ENCODE peak calls at places on chromosome 18, in seven cellular contexts. One of them, this sample, is unnamed.

GRCh38 chr18:74278058-74278457 is 13.7 kb downstream of the CYB5A start:
- DNase-seq in left ventricle myocardium inferior: peak; percentile 37
- DNase-seq in endothelial cell: no peak
- DNase-seq in GM12878: no peak
- DNase-seq in GM20000: no peak
- DNase-seq in neural progenitor cell: no peak
- DNase-seq in spleen: no peak
- DNase-seq in this sample: no peak

GRCh38 chr18:13452448-13452811 is 233.9 kb downstream of the LDLRAD4 start:
- DNase-seq in left ventricle myocardium inferior: no peak
- DNase-seq in endothelial cell: no peak
- DNase-seq in GM12878: no peak
- DNase-seq in neural progenitor cell: peak; percentile 15
- DNase-seq in GM20000: no peak
- DNase-seq in spleen: no peak
- DNase-seq in this sample: no peak

GRCh38 chr18:13541621-13542519 is 184.5 kb downstream of the FAM210A start:
- DNase-seq in spleen: no peak
- DNase-seq in GM20000: no peak
- DNase-seq in neural progenitor cell: no peak
- DNase-seq in left ventricle myocardium inferior: no peak
- DNase-seq in GM12878: no peak
- DNase-seq in endothelial cell: no peak
- DNase-seq in this sample: no peak

GRCh38 chr18:80253871-80254492 is 6.7 kb upstream of the PARD6G start:
- DNase-seq in spleen: no peak
- DNase-seq in GM12878: no peak
- DNase-seq in endothelial cell: peak; percentile 15
- DNase-seq in left ventricle myocardium inferior: no peak
- DNase-seq in GM20000: no peak
- DNase-seq in neural progenitor cell: no peak
- DNase-seq in this sample: no peak

GRCh38 chr18:77115461-77115907 is 17.1 kb downstream of the MBP start:
- DNase-seq in left ventricle myocardium inferior: no peak
- DNase-seq in neural progenitor cell: no peak
- DNase-seq in GM12878: no peak
- DNase-seq in spleen: no peak
- DNase-seq in endothelial cell: no peak
- DNase-seq in GM20000: no peak
- DNase-seq in this sample: no peak

GRCh38 chr18:5958822-5959221 is 63.5 kb upstream of the TMEM200C start:
- DNase-seq in neural progenitor cell: no peak
- DNase-seq in GM12878: no peak
- DNase-seq in GM20000: no peak
- DNase-seq in spleen: no peak
- DNase-seq in left ventricle myocardium inferior: no peak
- DNase-seq in endothelial cell: no peak
- DNase-seq in this sample: no peak

GRCh38 chr18:2920027-2920426 is 73.2 kb downstream of the EMILIN2 start:
- DNase-seq in neural progenitor cell: no peak
- DNase-seq in spleen: no peak
- DNase-seq in GM20000: no peak
- DNase-seq in GM12878: no peak
- DNase-seq in endothelial cell: no peak
- DNase-seq in left ventricle myocardium inferior: no peak
- DNase-seq in this sample: no peak

GRCh38 chr18:3075491-3075890 is 62.5 kb upstream of the LPIN2 start:
- DNase-seq in neural progenitor cell: no peak
- DNase-seq in left ventricle myocardium inferior: no peak
- DNase-seq in spleen: no peak
- DNase-seq in GM12878: no peak
- DNase-seq in GM20000: no peak
- DNase-seq in endothelial cell: no peak
- DNase-seq in this sample: no peak

GRCh38 chr18:29191263-29191662 is 1014.3 kb upstream of the CDH2 start:
- DNase-seq in endothelial cell: no peak
- DNase-seq in spleen: no peak
- DNase-seq in neural progenitor cell: peak; percentile 12
- DNase-seq in left ventricle myocardium inferior: no peak
- DNase-seq in GM20000: no peak
- DNase-seq in GM12878: no peak
- DNase-seq in this sample: no peak

GRCh38 chr18:52311331-52311730 is 28.7 kb upstream of the DCC start:
- DNase-seq in endothelial cell: no peak
- DNase-seq in spleen: no peak
- DNase-seq in left ventricle myocardium inferior: no peak
- DNase-seq in GM20000: no peak
- DNase-seq in GM12878: no peak
- DNase-seq in neural progenitor cell: no peak
- DNase-seq in this sample: no peak

GRCh38 chr18:3345885-3346284 is 84.0 kb downstream of the MYL12B start:
- DNase-seq in left ventricle myocardium inferior: no peak
- DNase-seq in GM12878: no peak
- DNase-seq in spleen: no peak
- DNase-seq in neural progenitor cell: no peak
- DNase-seq in endothelial cell: no peak
- DNase-seq in GM20000: no peak
- DNase-seq in this sample: no peak

GRCh38 chr18:73244411-73244810 is 376.6 kb upstream of the NETO1 start:
- DNase-seq in endothelial cell: no peak
- DNase-seq in GM12878: no peak
- DNase-seq in spleen: no peak
- DNase-seq in neural progenitor cell: no peak
- DNase-seq in GM20000: no peak
- DNase-seq in left ventricle myocardium inferior: no peak
- DNase-seq in this sample: no peak

DNA sequence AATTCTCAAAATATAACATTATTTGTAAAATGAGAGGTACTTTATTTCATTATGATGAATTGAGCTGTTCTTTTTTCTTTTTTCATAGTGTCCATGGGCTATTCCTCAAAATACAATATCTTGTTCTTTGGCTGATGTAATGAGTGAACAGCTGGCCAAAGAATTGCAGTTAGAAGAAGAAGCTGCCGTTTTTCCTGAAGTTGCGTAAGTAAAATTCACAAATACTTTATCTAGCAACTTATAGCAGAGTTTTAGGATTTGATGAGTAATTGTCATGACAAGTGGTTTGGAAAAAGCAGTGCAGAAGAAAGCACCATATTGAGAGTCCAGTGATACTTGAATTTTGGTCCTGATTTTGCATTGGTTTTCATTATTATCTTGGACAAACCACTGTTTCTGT is 9.8 kb downstream of the RIOK3 start:
- DNase-seq in endothelial cell: no peak
- DNase-seq in neural progenitor cell: no peak
- DNase-seq in left ventricle myocardium inferior: no peak
- DNase-seq in GM12878: no peak
- DNase-seq in spleen: no peak
- DNase-seq in GM20000: no peak
- DNase-seq in this sample: no peak
- TF ChIP-seq CTCF in endothelial cell: no peak
- TF ChIP-seq CTCF in neural progenitor cell: no peak
- TF ChIP-seq CTCF in left ventricle myocardium inferior: no peak
- TF ChIP-seq CTCF in GM12878: no peak
- TF ChIP-seq CTCF in spleen: no peak
- TF ChIP-seq CTCF in GM20000: no peak
- TF ChIP-seq CTCF in this sample: no peak

DNA sequence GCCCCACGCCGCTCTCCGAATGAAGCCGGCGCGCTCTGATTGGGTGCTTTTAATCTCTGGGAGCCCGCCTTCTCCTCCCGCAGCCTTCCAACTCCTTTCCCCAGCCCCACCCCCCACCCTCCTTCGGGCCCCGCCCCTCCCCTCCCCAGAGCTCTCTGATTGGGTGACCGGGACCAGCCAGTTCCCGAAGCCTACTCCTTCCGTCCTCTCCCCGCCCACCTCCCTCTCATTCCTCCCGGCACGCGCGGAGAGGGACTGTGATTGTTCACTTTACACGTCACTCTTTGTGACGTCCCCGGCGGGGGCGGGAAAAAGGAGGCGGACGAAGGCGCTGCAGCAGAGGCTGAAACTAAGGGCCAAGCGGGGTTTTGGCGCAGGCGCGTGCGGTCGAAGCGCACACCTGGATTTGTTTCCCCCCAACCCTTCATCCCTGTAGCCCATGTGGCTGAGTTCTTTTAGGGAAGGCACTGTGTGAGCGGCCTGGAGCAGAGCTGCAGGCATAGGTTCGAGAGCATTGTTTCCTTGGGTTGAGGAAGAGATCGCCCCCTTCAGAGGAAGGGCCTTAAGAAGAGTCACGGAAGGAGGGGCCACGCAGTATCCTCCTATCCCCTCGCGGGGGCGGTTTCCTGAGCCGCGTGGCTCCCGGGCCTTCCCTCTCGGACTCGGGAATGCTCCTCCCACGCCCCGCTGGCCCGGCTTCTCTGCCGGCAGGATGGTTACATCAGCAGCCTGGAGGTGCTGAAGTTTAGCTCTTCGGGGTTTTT is at the start of gene MEX3C:
- DNase-seq in GM12878: peak; percentile 95
- DNase-seq in spleen: peak; percentile 99
- DNase-seq in endothelial cell: peak; percentile 98
- DNase-seq in left ventricle myocardium inferior: peak; percentile 99
- DNase-seq in neural progenitor cell: peak; percentile 99
- DNase-seq in GM20000: peak; percentile 95
- DNase-seq in this sample: peak; percentile 99
- TF ChIP-seq CTCF in GM12878: peak; percentile 9
- TF ChIP-seq CTCF in spleen: peak; percentile 56
- TF ChIP-seq CTCF in endothelial cell: no peak
- TF ChIP-seq CTCF in left ventricle myocardium inferior: peak; percentile 56
- TF ChIP-seq CTCF in neural progenitor cell: peak; percentile 39
- TF ChIP-seq CTCF in GM20000: no peak
- TF ChIP-seq CTCF in this sample: peak; percentile 38

DNA sequence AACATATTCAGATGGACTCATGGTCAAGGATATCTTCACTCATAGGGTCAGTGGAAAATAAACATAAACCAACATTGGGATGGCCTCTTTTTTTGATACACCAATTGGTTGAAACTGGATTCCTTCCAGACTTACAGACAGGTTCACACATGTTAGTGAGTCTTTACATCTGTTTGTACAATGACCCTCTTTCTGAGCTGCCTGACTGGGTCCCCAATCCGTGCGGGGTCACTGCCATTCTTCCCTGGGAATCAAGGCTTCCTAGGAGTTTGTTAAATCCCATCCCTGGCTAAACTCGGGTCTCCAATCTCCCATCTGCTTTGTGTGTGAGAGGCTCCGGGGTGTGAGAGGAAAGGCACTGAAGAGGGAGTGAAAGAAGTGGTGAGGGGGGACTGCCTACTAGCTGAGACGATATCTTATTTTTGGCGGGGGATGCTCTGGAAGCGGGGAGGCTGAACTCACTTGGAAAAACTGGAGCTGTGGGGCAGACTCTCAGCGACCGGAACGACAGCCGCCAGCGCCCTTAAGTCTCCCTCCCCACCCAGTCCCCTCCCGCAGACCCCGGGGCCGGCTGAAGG is 487 bp downstream of the STARD6 start:
- DNase-seq in neural progenitor cell: no peak
- DNase-seq in GM12878: no peak
- DNase-seq in GM20000: no peak
- DNase-seq in left ventricle myocardium inferior: no peak
- DNase-seq in spleen: no peak
- DNase-seq in endothelial cell: no peak
- DNase-seq in this sample: no peak
- TF ChIP-seq CTCF in neural progenitor cell: no peak
- TF ChIP-seq CTCF in GM12878: no peak
- TF ChIP-seq CTCF in GM20000: no peak
- TF ChIP-seq CTCF in left ventricle myocardium inferior: no peak
- TF ChIP-seq CTCF in spleen: no peak
- TF ChIP-seq CTCF in endothelial cell: no peak
- TF ChIP-seq CTCF in this sample: no peak

GRCh38 chr18:7000484-7001096 is 117.0 kb downstream of the LAMA1 start:
- DNase-seq in spleen: no peak
- DNase-seq in endothelial cell: no peak
- DNase-seq in GM20000: no peak
- DNase-seq in left ventricle myocardium inferior: no peak
- DNase-seq in neural progenitor cell: peak; percentile 31
- DNase-seq in GM12878: no peak
- DNase-seq in this sample: no peak
- TF ChIP-seq CTCF in spleen: peak; percentile 31
- TF ChIP-seq CTCF in endothelial cell: no peak
- TF ChIP-seq CTCF in GM20000: no peak
- TF ChIP-seq CTCF in left ventricle myocardium inferior: peak; percentile 45
- TF ChIP-seq CTCF in neural progenitor cell: peak; percentile 61
- TF ChIP-seq CTCF in GM12878: peak; percentile 29
- TF ChIP-seq CTCF in this sample: peak; percentile 35

GRCh38 chr18:47284691-47285370 is 33.4 kb upstream of the SKOR2 start:
- DNase-seq in neural progenitor cell: no peak
- DNase-seq in spleen: no peak
- DNase-seq in GM20000: no peak
- DNase-seq in endothelial cell: no peak
- DNase-seq in GM12878: peak; percentile 15
- DNase-seq in left ventricle myocardium inferior: no peak
- DNase-seq in this sample: no peak

GRCh38 chr18:47285456-47285855 is 34.0 kb upstream of the SKOR2 start:
- DNase-seq in neural progenitor cell: no peak
- DNase-seq in left ventricle myocardium inferior: no peak
- DNase-seq in spleen: no peak
- DNase-seq in endothelial cell: no peak
- DNase-seq in GM12878: no peak
- DNase-seq in GM20000: no peak
- DNase-seq in this sample: no peak

GRCh38 chr18:47280121-47280520 is 28.7 kb upstream of the SKOR2 start:
- DNase-seq in spleen: no peak
- DNase-seq in endothelial cell: no peak
- DNase-seq in GM20000: no peak
- DNase-seq in left ventricle myocardium inferior: no peak
- DNase-seq in neural progenitor cell: no peak
- DNase-seq in GM12878: no peak
- DNase-seq in this sample: no peak

GRCh38 chr18:47286776-47287410 is 35.4 kb upstream of the SKOR2 start:
- DNase-seq in spleen: no peak
- DNase-seq in GM20000: no peak
- DNase-seq in endothelial cell: no peak
- DNase-seq in neural progenitor cell: no peak
- DNase-seq in GM12878: no peak
- DNase-seq in left ventricle myocardium inferior: no peak
- DNase-seq in this sample: no peak

DNA sequence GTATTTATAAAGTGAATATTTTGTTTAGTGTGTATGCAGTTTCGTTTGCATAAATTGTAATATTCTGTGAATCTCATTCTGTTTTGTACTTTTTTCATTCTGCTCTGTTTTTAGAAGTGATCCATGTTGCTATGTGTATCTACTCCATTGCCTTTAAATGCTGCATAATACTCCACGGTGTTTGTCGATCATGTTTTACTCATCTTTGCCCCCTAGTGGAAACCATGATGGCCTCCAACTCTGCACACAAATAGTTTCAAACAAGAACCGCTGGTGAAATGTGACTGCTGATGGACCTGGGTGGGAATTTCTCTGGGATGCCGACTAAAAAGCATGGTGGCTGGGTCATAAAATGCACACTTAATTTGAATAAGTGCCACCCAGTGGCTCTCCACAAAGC is 32.0 kb upstream of the SKOR2 start:
- DNase-seq in GM20000: no peak
- DNase-seq in spleen: no peak
- DNase-seq in neural progenitor cell: peak; percentile 56
- DNase-seq in left ventricle myocardium inferior: no peak
- DNase-seq in endothelial cell: peak; percentile 15
- DNase-seq in GM12878: no peak
- DNase-seq in this sample: no peak
- TF ChIP-seq CTCF in GM20000: peak; percentile 21
- TF ChIP-seq CTCF in spleen: no peak
- TF ChIP-seq CTCF in neural progenitor cell: peak; percentile 72
- TF ChIP-seq CTCF in left ventricle myocardium inferior: peak; percentile 52
- TF ChIP-seq CTCF in endothelial cell: peak; percentile 66
- TF ChIP-seq CTCF in GM12878: peak; percentile 31
- TF ChIP-seq CTCF in this sample: peak; percentile 57

This sample was measured in progenitor cell of endocrine pancreas.